ENCODE peak calls at places on chromosomes 2 and 18, in four cellular contexts. One of them, this sample, is unnamed.

GRCh38 chr2:12424820-12425219 is 291.9 kb upstream of the TRIB2 start:
- ATAC-seq in activated CD4-positive, CD25-positive, alpha-beta regulatory T cell treated with anti-CD3 and anti-CD28 coated beads, Interleukin-2, amount 50 U/mL, for 24 hours: no peak
- ATAC-seq in CD4-positive, alpha-beta T cell: no peak
- ATAC-seq in mucosa of descending colon: no peak
- ATAC-seq in this sample: no peak

GRCh38 chr18:58223717-58224424 is 179.8 kb downstream of the NEDD4L start:
- ATAC-seq in activated CD4-positive, CD25-positive, alpha-beta regulatory T cell treated with anti-CD3 and anti-CD28 coated beads, Interleukin-2, amount 50 U/mL, for 24 hours: no peak
- ATAC-seq in mucosa of descending colon: peak; percentile 75
- ATAC-seq in CD4-positive, alpha-beta T cell: no peak
- ATAC-seq in this sample: peak; percentile 34

GRCh38 chr2:191255756-191256312 is 10.6 kb downstream of the MYO1B start:
- ATAC-seq in activated CD4-positive, CD25-positive, alpha-beta regulatory T cell treated with anti-CD3 and anti-CD28 coated beads, Interleukin-2, amount 50 U/mL, for 24 hours: no peak
- ATAC-seq in mucosa of descending colon: peak; percentile 25
- ATAC-seq in CD4-positive, alpha-beta T cell: no peak
- ATAC-seq in this sample: no peak

GRCh38 chr18:79353238-79353637 is 42.5 kb upstream of the NFATC1 start:
- ATAC-seq in activated CD4-positive, CD25-positive, alpha-beta regulatory T cell treated with anti-CD3 and anti-CD28 coated beads, Interleukin-2, amount 50 U/mL, for 24 hours: no peak
- ATAC-seq in mucosa of descending colon: no peak
- ATAC-seq in CD4-positive, alpha-beta T cell: no peak
- ATAC-seq in this sample: no peak

GRCh38 chr2:131062066-131062465 is 31.2 kb downstream of the FAM168B start:
- ATAC-seq in mucosa of descending colon: no peak
- ATAC-seq in activated CD4-positive, CD25-positive, alpha-beta regulatory T cell treated with anti-CD3 and anti-CD28 coated beads, Interleukin-2, amount 50 U/mL, for 24 hours: no peak
- ATAC-seq in CD4-positive, alpha-beta T cell: no peak
- ATAC-seq in this sample: no peak

GRCh38 chr2:88697361-88698026 is 6.0 kb downstream of the RPIA start:
- ATAC-seq in CD4-positive, alpha-beta T cell: peak; percentile 73
- ATAC-seq in activated CD4-positive, CD25-positive, alpha-beta regulatory T cell treated with anti-CD3 and anti-CD28 coated beads, Interleukin-2, amount 50 U/mL, for 24 hours: no peak
- ATAC-seq in mucosa of descending colon: peak; percentile 66
- ATAC-seq in this sample: no peak

GRCh38 chr2:69563021-69563420 is 80.5 kb downstream of the AAK1 start:
- ATAC-seq in activated CD4-positive, CD25-positive, alpha-beta regulatory T cell treated with anti-CD3 and anti-CD28 coated beads, Interleukin-2, amount 50 U/mL, for 24 hours: no peak
- ATAC-seq in CD4-positive, alpha-beta T cell: no peak
- ATAC-seq in mucosa of descending colon: no peak
- ATAC-seq in this sample: no peak

GRCh38 chr18:8952174-8952573 is 150.3 kb upstream of the NDUFV2 start:
- ATAC-seq in CD4-positive, alpha-beta T cell: no peak
- ATAC-seq in mucosa of descending colon: peak; percentile 21
- ATAC-seq in activated CD4-positive, CD25-positive, alpha-beta regulatory T cell treated with anti-CD3 and anti-CD28 coated beads, Interleukin-2, amount 50 U/mL, for 24 hours: no peak
- ATAC-seq in this sample: no peak

GRCh38 chr2:10400978-10401951 is 46.9 kb downstream of the ODC1 start:
- ATAC-seq in CD4-positive, alpha-beta T cell: no peak
- ATAC-seq in activated CD4-positive, CD25-positive, alpha-beta regulatory T cell treated with anti-CD3 and anti-CD28 coated beads, Interleukin-2, amount 50 U/mL, for 24 hours: no peak
- ATAC-seq in mucosa of descending colon: peak; percentile 35
- ATAC-seq in this sample: no peak

GRCh38 chr2:60520477-60520876 is 33.0 kb downstream of the BCL11A start:
- ATAC-seq in CD4-positive, alpha-beta T cell: no peak
- ATAC-seq in mucosa of descending colon: no peak
- ATAC-seq in activated CD4-positive, CD25-positive, alpha-beta regulatory T cell treated with anti-CD3 and anti-CD28 coated beads, Interleukin-2, amount 50 U/mL, for 24 hours: no peak
- ATAC-seq in this sample: no peak

GRCh38 chr2:69539549-69539908 is 102.3 kb upstream of the NFU1 start:
- ATAC-seq in activated CD4-positive, CD25-positive, alpha-beta regulatory T cell treated with anti-CD3 and anti-CD28 coated beads, Interleukin-2, amount 50 U/mL, for 24 hours: no peak
- ATAC-seq in CD4-positive, alpha-beta T cell: no peak
- ATAC-seq in mucosa of descending colon: no peak
- ATAC-seq in this sample: no peak

GRCh38 chr18:22387787-22388186 is 29.9 kb downstream of the CTAGE1 start:
- ATAC-seq in CD4-positive, alpha-beta T cell: no peak
- ATAC-seq in activated CD4-positive, CD25-positive, alpha-beta regulatory T cell treated with anti-CD3 and anti-CD28 coated beads, Interleukin-2, amount 50 U/mL, for 24 hours: no peak
- ATAC-seq in mucosa of descending colon: no peak
- ATAC-seq in this sample: no peak

GRCh38 chr2:172658945-172659344 is 76.7 kb upstream of the RAPGEF4 start:
- ATAC-seq in CD4-positive, alpha-beta T cell: no peak
- ATAC-seq in mucosa of descending colon: no peak
- ATAC-seq in activated CD4-positive, CD25-positive, alpha-beta regulatory T cell treated with anti-CD3 and anti-CD28 coated beads, Interleukin-2, amount 50 U/mL, for 24 hours: no peak
- ATAC-seq in this sample: no peak

GRCh38 chr18:40789286-40789685 is 1165.7 kb upstream of the PIK3C3 start:
- ATAC-seq in CD4-positive, alpha-beta T cell: no peak
- ATAC-seq in activated CD4-positive, CD25-positive, alpha-beta regulatory T cell treated with anti-CD3 and anti-CD28 coated beads, Interleukin-2, amount 50 U/mL, for 24 hours: no peak
- ATAC-seq in mucosa of descending colon: no peak
- ATAC-seq in this sample: no peak

GRCh38 chr2:119292226-119292625 is 68.6 kb downstream of the STEAP3 start:
- ATAC-seq in CD4-positive, alpha-beta T cell: no peak
- ATAC-seq in activated CD4-positive, CD25-positive, alpha-beta regulatory T cell treated with anti-CD3 and anti-CD28 coated beads, Interleukin-2, amount 50 U/mL, for 24 hours: no peak
- ATAC-seq in mucosa of descending colon: no peak
- ATAC-seq in this sample: no peak

GRCh38 chr2:33494155-33494779 is 17.8 kb downstream of the RASGRP3 start:
- ATAC-seq in mucosa of descending colon: peak; percentile 21
- ATAC-seq in CD4-positive, alpha-beta T cell: no peak
- ATAC-seq in activated CD4-positive, CD25-positive, alpha-beta regulatory T cell treated with anti-CD3 and anti-CD28 coated beads, Interleukin-2, amount 50 U/mL, for 24 hours: no peak
- ATAC-seq in this sample: peak; percentile 68

GRCh38 chr2:219820767-219821166 is 193.3 kb downstream of the SLC4A3 start:
- ATAC-seq in activated CD4-positive, CD25-positive, alpha-beta regulatory T cell treated with anti-CD3 and anti-CD28 coated beads, Interleukin-2, amount 50 U/mL, for 24 hours: no peak
- ATAC-seq in mucosa of descending colon: no peak
- ATAC-seq in CD4-positive, alpha-beta T cell: no peak
- ATAC-seq in this sample: no peak

GRCh38 chr2:85577063-85577385 is 362 bp upstream of the VAMP8 start:
- ATAC-seq in mucosa of descending colon: no peak
- ATAC-seq in activated CD4-positive, CD25-positive, alpha-beta regulatory T cell treated with anti-CD3 and anti-CD28 coated beads, Interleukin-2, amount 50 U/mL, for 24 hours: no peak
- ATAC-seq in CD4-positive, alpha-beta T cell: no peak
- ATAC-seq in this sample: no peak

GRCh38 chr2:154527962-154528361 is 170.5 kb upstream of the KCNJ3 start:
- ATAC-seq in CD4-positive, alpha-beta T cell: no peak
- ATAC-seq in mucosa of descending colon: no peak
- ATAC-seq in activated CD4-positive, CD25-positive, alpha-beta regulatory T cell treated with anti-CD3 and anti-CD28 coated beads, Interleukin-2, amount 50 U/mL, for 24 hours: no peak
- ATAC-seq in this sample: no peak

GRCh38 chr2:127569274-127570065 is 34.0 kb downstream of the MYO7B start:
- ATAC-seq in CD4-positive, alpha-beta T cell: no peak
- ATAC-seq in mucosa of descending colon: no peak
- ATAC-seq in activated CD4-positive, CD25-positive, alpha-beta regulatory T cell treated with anti-CD3 and anti-CD28 coated beads, Interleukin-2, amount 50 U/mL, for 24 hours: no peak
- ATAC-seq in this sample: no peak

GRCh38 chr2:216113572-216113971 is 4.4 kb downstream of the XRCC5 start:
- ATAC-seq in mucosa of descending colon: no peak
- ATAC-seq in CD4-positive, alpha-beta T cell: no peak
- ATAC-seq in activated CD4-positive, CD25-positive, alpha-beta regulatory T cell treated with anti-CD3 and anti-CD28 coated beads, Interleukin-2, amount 50 U/mL, for 24 hours: peak; percentile 33
- ATAC-seq in this sample: peak; percentile 18

GRCh38 chr2:231360881-231361294 is 34.6 kb upstream of the B3GNT7 start:
- ATAC-seq in CD4-positive, alpha-beta T cell: no peak
- ATAC-seq in activated CD4-positive, CD25-positive, alpha-beta regulatory T cell treated with anti-CD3 and anti-CD28 coated beads, Interleukin-2, amount 50 U/mL, for 24 hours: no peak
- ATAC-seq in mucosa of descending colon: no peak
- ATAC-seq in this sample: no peak

GRCh38 chr2:31893093-31893492 is 117.7 kb downstream of the MEMO1 start:
- ATAC-seq in mucosa of descending colon: no peak
- ATAC-seq in CD4-positive, alpha-beta T cell: no peak
- ATAC-seq in activated CD4-positive, CD25-positive, alpha-beta regulatory T cell treated with anti-CD3 and anti-CD28 coated beads, Interleukin-2, amount 50 U/mL, for 24 hours: no peak
- ATAC-seq in this sample: no peak

GRCh38 chr18:47317824-47318508 is 66.5 kb upstream of the SKOR2 start:
- ATAC-seq in activated CD4-positive, CD25-positive, alpha-beta regulatory T cell treated with anti-CD3 and anti-CD28 coated beads, Interleukin-2, amount 50 U/mL, for 24 hours: no peak
- ATAC-seq in mucosa of descending colon: no peak
- ATAC-seq in CD4-positive, alpha-beta T cell: no peak
- ATAC-seq in this sample: no peak

GRCh38 chr2:75108937-75109482 is 90.3 kb downstream of the TACR1 start:
- ATAC-seq in mucosa of descending colon: no peak
- ATAC-seq in activated CD4-positive, CD25-positive, alpha-beta regulatory T cell treated with anti-CD3 and anti-CD28 coated beads, Interleukin-2, amount 50 U/mL, for 24 hours: no peak
- ATAC-seq in CD4-positive, alpha-beta T cell: no peak
- ATAC-seq in this sample: no peak

GRCh38 chr18:33562741-33563140 is 15.3 kb upstream of the ASXL3 start:
- ATAC-seq in CD4-positive, alpha-beta T cell: no peak
- ATAC-seq in activated CD4-positive, CD25-positive, alpha-beta regulatory T cell treated with anti-CD3 and anti-CD28 coated beads, Interleukin-2, amount 50 U/mL, for 24 hours: no peak
- ATAC-seq in mucosa of descending colon: no peak
- ATAC-seq in this sample: no peak

GRCh38 chr2:196278491-196278911 is 107.1 kb upstream of the STK17B start:
- ATAC-seq in mucosa of descending colon: no peak
- ATAC-seq in CD4-positive, alpha-beta T cell: peak; percentile 40
- ATAC-seq in activated CD4-positive, CD25-positive, alpha-beta regulatory T cell treated with anti-CD3 and anti-CD28 coated beads, Interleukin-2, amount 50 U/mL, for 24 hours: peak; percentile 62
- ATAC-seq in this sample: peak; percentile 86

GRCh38 chr18:41351430-41351829 is 603.6 kb upstream of the PIK3C3 start:
- ATAC-seq in CD4-positive, alpha-beta T cell: no peak
- ATAC-seq in mucosa of descending colon: no peak
- ATAC-seq in activated CD4-positive, CD25-positive, alpha-beta regulatory T cell treated with anti-CD3 and anti-CD28 coated beads, Interleukin-2, amount 50 U/mL, for 24 hours: no peak
- ATAC-seq in this sample: no peak

GRCh38 chr2:84959494-84960156 is 11.3 kb upstream of the KCMF1 start:
- ATAC-seq in activated CD4-positive, CD25-positive, alpha-beta regulatory T cell treated with anti-CD3 and anti-CD28 coated beads, Interleukin-2, amount 50 U/mL, for 24 hours: no peak
- ATAC-seq in CD4-positive, alpha-beta T cell: no peak
- ATAC-seq in mucosa of descending colon: no peak
- ATAC-seq in this sample: no peak

GRCh38 chr2:140436956-140437355 is 1656.8 kb upstream of the NXPH2 start:
- ATAC-seq in CD4-positive, alpha-beta T cell: no peak
- ATAC-seq in activated CD4-positive, CD25-positive, alpha-beta regulatory T cell treated with anti-CD3 and anti-CD28 coated beads, Interleukin-2, amount 50 U/mL, for 24 hours: no peak
- ATAC-seq in mucosa of descending colon: no peak
- ATAC-seq in this sample: no peak

GRCh38 chr2:188028739-188029138 is 262.9 kb upstream of the GULP1 start:
- ATAC-seq in mucosa of descending colon: no peak
- ATAC-seq in activated CD4-positive, CD25-positive, alpha-beta regulatory T cell treated with anti-CD3 and anti-CD28 coated beads, Interleukin-2, amount 50 U/mL, for 24 hours: no peak
- ATAC-seq in CD4-positive, alpha-beta T cell: no peak
- ATAC-seq in this sample: no peak

GRCh38 chr2:174338155-174338495 is 3.4 kb downstream of the SP9 start:
- ATAC-seq in CD4-positive, alpha-beta T cell: no peak
- ATAC-seq in mucosa of descending colon: no peak
- ATAC-seq in activated CD4-positive, CD25-positive, alpha-beta regulatory T cell treated with anti-CD3 and anti-CD28 coated beads, Interleukin-2, amount 50 U/mL, for 24 hours: no peak
- ATAC-seq in this sample: no peak

GRCh38 chr2:72538486-72538885 is 287.3 kb downstream of the EXOC6B start:
- ATAC-seq in mucosa of descending colon: no peak
- ATAC-seq in CD4-positive, alpha-beta T cell: no peak
- ATAC-seq in activated CD4-positive, CD25-positive, alpha-beta regulatory T cell treated with anti-CD3 and anti-CD28 coated beads, Interleukin-2, amount 50 U/mL, for 24 hours: no peak
- ATAC-seq in this sample: no peak

GRCh38 chr2:176063958-176064357 is 19.8 kb downstream of the EVX2 start:
- ATAC-seq in mucosa of descending colon: no peak
- ATAC-seq in activated CD4-positive, CD25-positive, alpha-beta regulatory T cell treated with anti-CD3 and anti-CD28 coated beads, Interleukin-2, amount 50 U/mL, for 24 hours: no peak
- ATAC-seq in CD4-positive, alpha-beta T cell: no peak
- ATAC-seq in this sample: peak; percentile 52

GRCh38 chr18:49075697-49076096 is 124.9 kb upstream of the SMAD7 start:
- ATAC-seq in activated CD4-positive, CD25-positive, alpha-beta regulatory T cell treated with anti-CD3 and anti-CD28 coated beads, Interleukin-2, amount 50 U/mL, for 24 hours: no peak
- ATAC-seq in mucosa of descending colon: no peak
- ATAC-seq in CD4-positive, alpha-beta T cell: no peak
- ATAC-seq in this sample: no peak

GRCh38 chr18:12287131-12287681 is 20.8 kb upstream of the TUBB6 start:
- ATAC-seq in mucosa of descending colon: peak; percentile 53
- ATAC-seq in CD4-positive, alpha-beta T cell: no peak
- ATAC-seq in activated CD4-positive, CD25-positive, alpha-beta regulatory T cell treated with anti-CD3 and anti-CD28 coated beads, Interleukin-2, amount 50 U/mL, for 24 hours: no peak
- ATAC-seq in this sample: no peak